ENCODE peak calls at places on chromosomes 11 and 22, in six cellular contexts. L, V, Y, G, O and H are unnamed samples.

GRCh38 chr11:46336781-46337180 is 10.5 kb upstream of the DGKZ start:
- DNase-seq in V (no peak), L (no peak), O (no peak), Y (no peak), G (peak; percentile 99), H (no peak)

GRCh38 chr22:19696504-19697276 is 17.6 kb upstream of the SEPTIN5 start:
- DNase-seq in O (no peak), Y (no peak), V (no peak), L (no peak), G (no peak), H (no peak)

GRCh38 chr11:73716153-73717056 is 44.5 kb downstream of the RAB6A start:
- DNase-seq in G (peak; percentile 59), O (no peak), Y (no peak), V (no peak), L (no peak), H (no peak)

GRCh38 chr11:22734628-22735345 is 68.4 kb downstream of the GAS2 start:
- DNase-seq in G (peak; percentile 11), L (no peak), O (no peak), Y (no peak), V (no peak), H (peak; percentile 13)

GRCh38 chr11:34565417-34566208 is 52.0 kb upstream of the ELF5 start:
- DNase-seq in O (no peak), Y (no peak), G (peak; percentile 37), V (no peak), L (no peak), H (no peak)

GRCh38 chr11:9600166-9600565 is 26.7 kb downstream of the WEE1 start:
- DNase-seq in Y (no peak), L (no peak), V (no peak), O (no peak), G (no peak), H (no peak)

GRCh38 chr11:87258171-87258833 is 220.6 kb downstream of the TMEM135 start:
- DNase-seq in Y (no peak), O (no peak), L (no peak), V (no peak), G (no peak), H (no peak)

GRCh38 chr11:122933434-122933833 is 48.2 kb downstream of the BSX start:
- DNase-seq in L (no peak), Y (no peak), O (no peak), G (peak; percentile 23), V (no peak), H (no peak)

GRCh38 chr11:123443851-123444623 is 14.0 kb downstream of the GRAMD1B start:
- DNase-seq in V (no peak), O (no peak), L (no peak), Y (no peak), G (no peak), H (no peak)

GRCh38 chr11:876550-876949 is 33.9 kb downstream of the TSPAN4 start:
- DNase-seq in G (no peak), O (peak; percentile 43), Y (no peak), L (no peak), V (no peak), H (no peak)

GRCh38 chr11:20156876-20157613 is 3.2 kb downstream of the DBX1 start:
- DNase-seq in Y (no peak), V (no peak), O (no peak), G (no peak), L (no peak), H (no peak)

GRCh38 chr11:126465573-126466287 is 110.2 kb downstream of the ST3GAL4 start:
- DNase-seq in L (no peak), O (no peak), V (no peak), Y (no peak), G (no peak), H (no peak)

GRCh38 chr11:58958500-58958899 is 19.2 kb downstream of the GLYATL1 start:
- DNase-seq in O (no peak), L (no peak), Y (no peak), V (no peak), G (peak; percentile 42), H (no peak)

GRCh38 chr11:23138761-23139160 is 278.5 kb upstream of the CCDC179 start:
- DNase-seq in O (no peak), L (no peak), V (no peak), Y (no peak), G (no peak), H (no peak)

GRCh38 chr11:62719302-62719978 is 7.8 kb downstream of the HNRNPUL2 start:
- DNase-seq in G (no peak), L (no peak), Y (no peak), V (no peak), O (no peak), H (no peak)

DNA sequence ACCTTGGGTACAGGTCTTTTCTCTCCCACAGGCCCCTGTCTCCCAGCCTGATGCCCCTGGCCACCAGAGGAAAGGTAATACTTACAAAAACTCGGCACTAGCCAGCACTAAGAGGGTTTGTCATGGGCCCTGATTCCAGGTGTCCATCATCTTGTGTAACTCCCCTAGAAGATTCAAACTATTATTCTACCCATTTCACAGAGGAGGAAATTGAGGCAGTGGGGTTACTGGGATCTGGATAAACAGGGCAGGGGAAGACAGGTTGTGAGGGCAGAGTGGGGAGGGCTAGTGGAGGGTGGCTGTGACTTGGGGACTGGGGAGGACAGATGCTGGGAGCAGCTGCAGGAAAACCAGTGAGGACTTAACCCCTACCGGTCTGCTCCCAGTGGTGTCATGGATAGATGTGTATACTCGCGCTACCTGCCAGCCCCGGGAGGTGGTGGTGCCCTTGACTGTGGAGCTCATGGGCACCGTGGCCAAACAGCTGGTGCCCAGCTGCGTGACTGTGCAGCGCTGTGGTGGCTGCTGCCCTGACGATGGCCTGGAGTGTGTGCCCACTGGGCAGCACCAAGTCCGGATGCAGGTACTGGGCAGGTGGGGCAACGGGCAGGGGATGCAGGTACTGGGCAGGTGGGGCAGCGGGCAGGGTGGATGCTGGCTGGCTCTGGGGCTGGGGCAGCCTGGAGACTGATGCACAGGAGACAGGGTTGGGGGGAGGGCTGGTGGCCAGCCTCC is 1.2 kb downstream of the VEGFB start:
- DNase-seq in G (no peak), O (no peak), L (no peak), V (no peak), Y (no peak), H (no peak)
- H3K4me3 ChIP-seq in G (peak overlapping the region; percentile 42), O (peak overlapping the region; percentile 71), L (peak overlapping the region; percentile 51), V (peak overlapping the region; percentile 79), Y (peak overlapping the region; percentile 50), H (peak overlapping the region; percentile 71)

GRCh38 chr11:69916806-69917387 is 97.7 kb upstream of the FGF3 start:
- DNase-seq in L (no peak), G (no peak), O (no peak), Y (no peak), V (no peak), H (no peak)

GRCh38 chr11:69917529-69917928 is 98.3 kb upstream of the FGF3 start:
- DNase-seq in V (no peak), Y (no peak), O (no peak), G (no peak), L (no peak), H (no peak)

GRCh38 chr11:69918938-69919650 is 99.9 kb upstream of the FGF3 start:
- DNase-seq in Y (no peak), L (peak; percentile 51), O (peak; percentile 78), G (peak; percentile 85), V (peak; percentile 87), H (no peak)

GRCh38 chr11:69919659-69920499 is 100.7 kb upstream of the FGF3 start:
- DNase-seq in G (no peak), O (no peak), L (no peak), V (no peak), Y (no peak), H (no peak)

DNA sequence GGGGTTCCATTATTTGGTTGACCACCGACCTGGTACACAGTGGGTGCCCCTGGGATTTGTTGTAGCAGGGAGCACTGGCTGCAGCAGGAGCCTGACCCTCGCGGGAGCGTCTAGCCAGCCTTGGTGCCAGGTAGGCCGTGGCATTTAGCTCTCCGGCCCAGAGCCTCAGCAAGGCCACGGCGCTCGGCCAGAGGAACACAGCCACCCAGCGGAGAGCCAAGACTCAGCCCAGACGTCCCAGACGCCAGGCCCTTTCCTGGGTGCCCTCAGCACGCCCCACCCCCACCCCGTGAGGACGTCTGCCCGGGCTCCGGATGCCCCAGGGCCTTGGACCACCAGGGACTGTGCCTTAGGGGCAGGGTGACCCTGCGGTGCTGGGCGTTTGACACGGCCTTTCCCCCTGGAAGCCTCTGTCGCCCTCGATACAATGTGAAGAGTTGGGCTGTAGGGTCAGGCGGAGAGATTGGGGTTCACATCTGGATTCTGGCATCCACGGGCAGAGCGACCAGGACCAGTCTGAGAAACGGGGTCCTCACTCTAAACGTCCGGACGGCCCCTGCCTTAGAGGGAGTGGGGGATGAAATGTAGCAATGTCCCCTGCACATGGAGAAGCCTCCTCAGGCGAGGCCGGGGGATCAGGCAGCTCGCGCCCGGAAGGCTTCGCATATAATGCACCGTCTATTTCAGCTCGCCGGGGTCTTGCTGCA is 99.2 kb upstream of the FGF3 start:
- DNase-seq in L (no peak), V (no peak), O (no peak), Y (no peak), G (no peak), H (no peak)
- H3K4me3 ChIP-seq in L (no peak overlapping the region), V (no peak overlapping the region), O (no peak overlapping the region), Y (no peak overlapping the region), G (no peak overlapping the region), H (no peak overlapping the region)

DNA sequence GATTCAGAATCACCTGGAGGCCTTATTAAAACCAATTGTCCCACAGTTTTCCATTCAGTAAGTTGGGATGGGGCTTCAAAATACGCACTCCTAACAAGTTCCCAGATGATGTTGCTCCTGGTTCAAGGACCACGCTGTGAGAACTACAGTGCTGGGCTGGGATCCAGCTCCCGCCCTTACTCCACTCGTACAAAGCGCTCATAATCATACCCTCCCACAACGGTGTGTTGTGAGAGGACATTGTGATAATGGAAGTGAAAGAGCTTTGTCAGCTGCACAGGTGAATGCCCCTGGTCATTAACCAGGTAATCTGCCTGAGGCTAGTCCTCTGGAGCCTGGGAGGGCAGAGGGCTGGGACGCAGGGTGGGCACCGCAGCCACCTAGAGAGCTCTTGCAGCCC is 1.3 kb upstream of the CD82 start:
- DNase-seq in O (peak; percentile 64), G (no peak), Y (no peak), V (peak; percentile 23), L (peak; percentile 38), H (no peak)
- H3K4me3 ChIP-seq in O (peak overlapping the region; percentile 69), G (no peak overlapping the region), Y (no peak overlapping the region), V (no peak overlapping the region), L (no peak overlapping the region), H (peak overlapping the region; percentile 44)

GRCh38 chr22:30697975-30698374 is 3.3 kb downstream of the OSBP2 start:
- DNase-seq in Y (no peak), O (no peak), L (no peak), G (no peak), V (no peak), H (no peak)

GRCh38 chr22:30694171-30694637 is 470 bp upstream of the OSBP2 start:
- DNase-seq in L (peak; percentile 15), V (no peak), O (peak; percentile 37), G (peak; percentile 8), Y (no peak), H (no peak)

GRCh38 chr22:30694638-30695350 is at the start of gene OSBP2:
- DNase-seq in L (no peak), O (peak; percentile 22), G (no peak), Y (no peak), V (no peak), H (no peak)

GRCh38 chr22:30695871-30696655 is 1.4 kb downstream of the OSBP2 start:
- DNase-seq in L (no peak), O (no peak), G (no peak), Y (no peak), V (no peak), H (no peak)

DNA sequence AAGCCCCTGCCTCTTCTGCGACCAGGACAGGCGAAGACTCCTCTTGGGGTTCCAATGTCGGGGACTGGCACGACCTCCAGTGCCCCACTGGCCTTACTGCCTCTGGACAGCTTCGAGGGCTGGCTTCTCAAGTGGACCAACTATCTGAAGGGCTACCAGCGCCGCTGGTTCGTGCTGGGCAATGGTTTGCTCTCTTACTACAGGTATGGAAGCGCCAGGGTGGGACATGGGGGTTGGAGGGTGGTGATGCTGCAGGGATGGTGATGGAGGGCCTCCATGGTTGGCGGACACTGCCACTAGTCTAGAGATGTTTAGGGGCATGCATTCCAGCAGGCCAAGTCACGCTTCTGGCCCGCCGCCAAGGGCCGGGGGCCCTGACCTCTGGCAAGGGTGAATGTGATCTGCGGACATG is 683 bp downstream of the OSBP2 start:
- DNase-seq in V (no peak), Y (no peak), L (no peak), O (peak; percentile 12), G (no peak), H (no peak)
- H3K4me3 ChIP-seq in V (no peak overlapping the region), Y (peak overlapping the region; percentile 59), L (peak overlapping the region; percentile 53), O (peak overlapping the region; percentile 55), G (no peak overlapping the region), H (peak overlapping the region; percentile 61)